ENCODE peak calls at places on chromosomes 12 and 14, in seven cellular contexts. I, H, K, D, R, G and V are unnamed samples.

GRCh38 chr12:96210376-96211055 is 16.3 kb downstream of the ELK3 start:
- DNase-seq in H (no peak), R (no peak), G (no peak), K (no peak), I (no peak), D (no peak), V (no peak)

GRCh38 chr12:124622764-124623163 is 55.4 kb upstream of the NCOR2 start:
- DNase-seq in G (no peak), D (no peak), I (no peak), H (no peak), R (no peak), K (no peak), V (no peak)

GRCh38 chr12:98618952-98619351 is 25.5 kb downstream of the SLC25A3 start:
- DNase-seq in G (peak; percentile 25), K (no peak), H (no peak), R (no peak), D (no peak), I (no peak), V (no peak)

GRCh38 chr12:102917026-102917787 is at the start of gene PAH:
- DNase-seq in I (peak; percentile 91), G (no peak), R (no peak), K (no peak), D (no peak), H (peak; percentile 35), V (no peak)

GRCh38 chr14:94395900-94396574 is 7.6 kb upstream of the SERPINA1 start:
- DNase-seq in H (no peak), K (no peak), G (no peak), D (no peak), I (peak; percentile 99), R (no peak), V (no peak)

GRCh38 chr12:25058619-25059018 is 109.7 kb upstream of the BCAT1 start:
- DNase-seq in I (no peak), H (no peak), R (no peak), G (no peak), K (no peak), D (no peak), V (no peak)

GRCh38 chr14:22852940-22853767 is 16.8 kb downstream of the MMP14 start:
- DNase-seq in K (peak; percentile 57), R (peak; percentile 93), G (peak; percentile 83), D (peak; percentile 93), I (peak; percentile 86), H (peak; percentile 96), V (peak; percentile 63)

GRCh38 chr12:60415361-60415760 is 819.5 kb downstream of the SLC16A7 start:
- DNase-seq in G (peak; percentile 74), R (no peak), H (no peak), D (no peak), K (no peak), I (no peak), V (no peak)

GRCh38 chr14:37150414-37150813 is 22.0 kb downstream of the SLC25A21 start:
- DNase-seq in K (no peak), I (peak; percentile 63), H (no peak), G (peak; percentile 58), D (no peak), R (no peak), V (no peak)

GRCh38 chr14:75238728-75239455 is 39.7 kb upstream of the FOS start:
- DNase-seq in G (no peak), H (no peak), R (no peak), K (no peak), I (no peak), D (peak; percentile 53), V (no peak)

GRCh38 chr12:130872179-130873096 is 572 bp downstream of the RAN start:
- DNase-seq in G (no peak), R (no peak), D (peak; percentile 48), I (no peak), K (peak; percentile 33), H (peak; percentile 37), V (no peak)

GRCh38 chr12:132138941-132139871 is 4.9 kb downstream of the DDX51 start:
- DNase-seq in G (no peak), R (peak; percentile 10), K (no peak), H (no peak), D (no peak), I (no peak), V (no peak)

GRCh38 chr12:11718768-11719253 is 69.3 kb downstream of the ETV6 start:
- DNase-seq in R (no peak), D (no peak), I (no peak), K (peak; percentile 55), G (peak; percentile 90), H (no peak), V (no peak)

GRCh38 chr12:105228494-105228893 is 7.5 kb downstream of the APPL2 start:
- DNase-seq in R (no peak), I (no peak), D (no peak), G (peak; percentile 80), K (no peak), H (no peak), V (no peak)

GRCh38 chr14:54503476-54503875 is 6.2 kb upstream of the CGRRF1 start:
- DNase-seq in R (no peak), H (no peak), K (no peak), D (no peak), I (peak; percentile 64), G (peak; percentile 47), V (peak; percentile 45)

GRCh38 chr14:93041002-93041401 is 74.7 kb downstream of the ITPK1 start:
- DNase-seq in G (no peak), H (no peak), D (no peak), R (no peak), I (no peak), K (no peak), V (no peak)

GRCh38 chr14:93059917-93060545 is 55.7 kb downstream of the ITPK1 start:
- DNase-seq in G (no peak), R (no peak), H (no peak), D (peak; percentile 46), K (no peak), I (no peak), V (no peak)

GRCh38 chr12:110379642-110380041 is 23.9 kb downstream of the ANAPC7 start:
- DNase-seq in R (no peak), K (no peak), G (no peak), D (no peak), H (no peak), I (no peak), V (no peak)

DNA sequence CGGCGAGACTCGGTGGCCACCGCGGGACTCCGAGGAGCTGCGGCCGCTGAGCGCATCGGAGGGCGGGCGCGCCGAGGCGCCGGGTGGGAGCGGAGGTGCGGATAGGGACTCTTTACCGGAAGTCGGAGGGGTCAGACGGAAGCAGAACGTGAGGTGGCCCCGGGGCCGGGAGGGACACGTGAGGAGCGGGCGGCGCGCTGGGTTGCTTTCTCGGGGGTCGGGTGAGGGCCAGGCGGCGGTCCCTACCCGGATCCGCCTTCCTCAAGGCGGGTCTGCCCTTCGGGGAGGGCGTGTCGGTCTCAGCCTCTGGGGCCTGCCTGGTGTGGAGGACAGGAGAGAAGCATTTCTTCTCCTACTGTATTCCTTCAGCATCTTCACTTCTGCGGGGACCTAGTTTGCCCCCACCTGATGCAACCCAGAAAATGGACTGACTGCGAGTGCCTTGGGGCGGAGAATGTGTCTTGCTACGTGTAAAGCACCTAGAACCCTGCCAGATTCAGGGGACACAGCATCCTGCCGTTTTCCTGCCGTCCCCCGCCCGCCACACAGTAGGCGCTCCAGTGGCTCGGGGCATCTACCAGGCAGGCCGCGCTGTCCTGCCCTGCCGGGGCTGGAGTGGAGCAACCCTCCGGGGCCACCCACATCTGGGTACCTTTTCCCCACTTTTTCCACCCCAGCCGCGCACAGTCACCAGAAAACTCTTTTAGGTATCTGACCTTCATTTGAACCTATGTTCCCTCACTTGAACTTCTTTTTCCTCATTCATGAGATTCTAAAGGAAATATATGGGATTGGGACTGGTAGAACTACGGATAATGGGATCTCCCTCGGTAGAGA is 562 bp upstream of the ATXN2 start:
- DNase-seq in K (peak; percentile 88), R (peak; percentile 90), G (peak; percentile 95), I (peak; percentile 81), D (peak; percentile 92), H (peak; percentile 93), V (peak; percentile 86)
- TF ChIP-seq POLR2A in K (peak; percentile 55), R (peak; percentile 71), G (peak; percentile 84), I (peak; percentile 83), D (peak; percentile 81), H (peak; percentile 84), V (peak; percentile 63)

DNA sequence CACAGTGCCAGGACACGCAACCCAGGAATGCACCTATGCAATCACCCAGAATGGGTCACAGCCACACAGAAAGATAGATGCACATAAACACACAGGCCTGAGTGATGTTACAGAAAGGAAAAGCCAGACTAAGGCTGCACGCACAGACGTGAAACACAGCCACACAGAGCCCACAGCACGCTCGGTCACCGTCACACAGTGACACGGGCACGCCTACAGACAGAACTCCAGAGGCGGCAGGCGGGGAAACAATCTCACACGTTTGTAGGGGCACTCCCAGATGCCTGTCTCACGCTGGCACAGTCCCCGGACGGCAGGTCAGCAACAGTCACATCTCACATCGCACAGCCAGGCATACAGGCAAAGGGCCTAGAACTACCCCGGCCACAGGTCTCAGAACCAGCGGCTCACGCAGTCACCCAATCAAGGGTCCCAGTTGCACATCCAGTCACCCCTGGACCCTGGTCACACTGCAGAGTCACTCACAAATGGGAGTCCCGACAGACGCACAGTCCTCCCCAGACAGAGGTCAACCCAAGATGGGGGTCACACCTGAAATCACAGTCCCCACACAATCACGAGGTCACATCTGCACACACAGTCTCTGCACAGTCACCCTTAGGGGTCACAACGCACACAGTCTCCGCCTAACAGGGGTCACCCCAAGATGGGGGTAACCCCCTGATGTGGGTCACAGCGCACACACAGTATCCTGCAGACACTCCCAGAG is 790 bp downstream of the SSH1 start:
- DNase-seq in D (peak; percentile 61), I (peak; percentile 25), H (peak; percentile 81), G (peak; percentile 87), K (no peak), R (peak; percentile 65), V (no peak)
- TF ChIP-seq POLR2A in D (no peak), I (peak; percentile 52), H (peak; percentile 74), G (peak; percentile 97), K (peak; percentile 71), R (no peak), V (no peak)

GRCh38 chr14:73216035-73216434 is 21.3 kb upstream of the PAPLN start:
- DNase-seq in D (no peak), I (no peak), H (no peak), K (no peak), G (no peak), R (no peak), V (no peak)
- TF ChIP-seq POLR2A in D (no peak), I (no peak), H (no peak), K (no peak), G (no peak), R (no peak), V (no peak)

GRCh38 chr14:100306506-100307214 is 416 bp upstream of the SLC25A29 start:
- DNase-seq in K (peak; percentile 97), I (peak; percentile 70), D (peak; percentile 90), H (peak; percentile 89), G (peak; percentile 78), R (peak; percentile 86), V (peak; percentile 54)
- TF ChIP-seq POLR2A in K (peak; percentile 24), I (peak; percentile 28), D (peak; percentile 51), H (peak; percentile 63), G (peak; percentile 44), R (peak; percentile 82), V (no peak)

DNA sequence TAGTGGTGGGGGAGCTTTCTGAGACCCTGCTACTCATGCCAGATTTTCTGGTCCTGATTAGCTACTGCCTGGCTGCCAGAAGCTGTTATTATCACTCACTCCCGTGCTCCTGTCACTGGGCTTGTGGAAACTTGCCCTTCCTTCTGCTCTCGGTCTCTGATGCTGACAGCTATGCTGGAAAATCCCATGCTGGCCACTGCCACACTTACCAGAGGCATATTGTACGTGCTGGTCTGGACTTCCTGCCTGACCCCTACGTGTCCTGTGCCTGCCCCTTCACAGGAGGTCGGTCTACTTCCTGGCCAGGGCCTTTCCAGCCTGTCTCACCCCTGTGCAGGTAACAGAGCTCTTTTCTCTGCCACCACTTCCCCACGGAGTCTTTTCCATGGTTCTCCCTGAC is 149.4 kb upstream of the PLEKHG7 start:
- DNase-seq in I (no peak), K (no peak), D (no peak), H (no peak), R (peak; percentile 63), G (no peak), V (no peak)
- TF ChIP-seq POLR2A in I (no peak), K (no peak), D (no peak), H (no peak), R (no peak), G (no peak), V (no peak)